ENCODE peak calls at places on chromosomes 11 and 22, in ten cellular contexts. R is glutamatergic neuron, G is left ventricle myocardium inferior, H is choroid plexus epithelial cell, Z is WTC11, J is Caco-2, V is ovary, D is bronchial epithelial cell, C is AG09309, K is IMR-90. Y is an unnamed sample.

GRCh38 chr11:126547161-126547560 is 191.7 kb downstream of the ST3GAL4 start:
- DNase-seq in R (no peak), G (no peak), H (peak; percentile 29), Z (no peak), J (no peak), V (no peak), D (peak; percentile 4), C (peak; percentile 67), K (peak; percentile 89), Y (peak; percentile 16)

GRCh38 chr11:67032830-67033555 is 10.1 kb downstream of the SYT12 start:
- DNase-seq in R (no peak), G (no peak), H (peak; percentile 97), Z (no peak), J (peak; percentile 48), V (peak; percentile 54), D (peak; percentile 70), C (peak; percentile 78), K (peak; percentile 94), Y (peak; percentile 44)

GRCh38 chr11:332651-333480 is 12.2 kb upstream of the IFITM3 start:
- DNase-seq in R (no peak), G (no peak), H (no peak), Z (no peak), J (no peak), V (peak; percentile 35), D (no peak), C (no peak), K (no peak), Y (no peak)

GRCh38 chr11:91091564-91091963 is 868.7 kb upstream of the CHORDC1 start:
- DNase-seq in R (no peak), G (no peak), H (no peak), Z (no peak), J (no peak), V (no peak), D (no peak), C (no peak), K (no peak), Y (no peak)

GRCh38 chr22:35688913-35689675 is 28.6 kb upstream of the APOL5 start:
- DNase-seq in R (no peak), G (no peak), H (no peak), Z (no peak), J (no peak), V (no peak), D (peak; percentile 29), C (no peak), K (peak; percentile 59), Y (no peak)

GRCh38 chr22:30922151-30922611 is 46.4 kb downstream of the MORC2 start:
- DNase-seq in R (no peak), G (peak; percentile 69), H (peak; percentile 45), Z (no peak), J (peak; percentile 92), V (peak; percentile 77), D (peak; percentile 8), C (no peak), K (peak; percentile 27), Y (no peak)

GRCh38 chr11:119095066-119095880 is 6.4 kb downstream of the DPAGT1 start:
- DNase-seq in R (peak; percentile 97), G (peak; percentile 98), H (peak; percentile 100), Z (peak; percentile 99), J (peak; percentile 100), V (peak; percentile 98), D (peak; percentile 98), C (peak; percentile 99), K (peak; percentile 99), Y (peak; percentile 99)

GRCh38 chr22:16824718-16825687 is at the start of gene XKR3:
- DNase-seq in R (no peak), G (no peak), H (no peak), Z (no peak), J (no peak), V (no peak), D (no peak), C (no peak), K (no peak), Y (no peak)

GRCh38 chr22:36343070-36343719 is 44.6 kb downstream of the MYH9 start:
- DNase-seq in R (no peak), G (no peak), H (no peak), Z (no peak), J (no peak), V (no peak), D (no peak), C (no peak), K (no peak), Y (no peak)

GRCh38 chr11:120648706-120649250 is 137.2 kb downstream of the GRIK4 start:
- DNase-seq in R (no peak), G (no peak), H (no peak), Z (no peak), J (peak; percentile 30), V (no peak), D (no peak), C (no peak), K (no peak), Y (no peak)

GRCh38 chr11:120647681-120648080 is 136.1 kb downstream of the GRIK4 start:
- DNase-seq in R (no peak), G (no peak), H (no peak), Z (no peak), J (no peak), V (no peak), D (no peak), C (no peak), K (no peak), Y (no peak)

GRCh38 chr11:120643254-120643653 is 131.7 kb downstream of the GRIK4 start:
- DNase-seq in R (no peak), G (no peak), H (no peak), Z (no peak), J (no peak), V (no peak), D (no peak), C (no peak), K (no peak), Y (no peak)

GRCh38 chr11:120645639-120646038 is 134.1 kb downstream of the GRIK4 start:
- DNase-seq in R (no peak), G (no peak), H (peak; percentile 12), Z (peak; percentile 85), J (no peak), V (no peak), D (no peak), C (no peak), K (no peak), Y (no peak)

GRCh38 chr11:120646206-120646605 is 134.7 kb downstream of the GRIK4 start:
- DNase-seq in R (no peak), G (no peak), H (no peak), Z (no peak), J (no peak), V (no peak), D (no peak), C (no peak), K (no peak), Y (no peak)
- TF ChIP-seq CTCF in R (no peak), G (no peak), H (no peak), Z (no peak), J (no peak), V (no peak), D (no peak), C (no peak), K (no peak), Y (no peak)

DNA sequence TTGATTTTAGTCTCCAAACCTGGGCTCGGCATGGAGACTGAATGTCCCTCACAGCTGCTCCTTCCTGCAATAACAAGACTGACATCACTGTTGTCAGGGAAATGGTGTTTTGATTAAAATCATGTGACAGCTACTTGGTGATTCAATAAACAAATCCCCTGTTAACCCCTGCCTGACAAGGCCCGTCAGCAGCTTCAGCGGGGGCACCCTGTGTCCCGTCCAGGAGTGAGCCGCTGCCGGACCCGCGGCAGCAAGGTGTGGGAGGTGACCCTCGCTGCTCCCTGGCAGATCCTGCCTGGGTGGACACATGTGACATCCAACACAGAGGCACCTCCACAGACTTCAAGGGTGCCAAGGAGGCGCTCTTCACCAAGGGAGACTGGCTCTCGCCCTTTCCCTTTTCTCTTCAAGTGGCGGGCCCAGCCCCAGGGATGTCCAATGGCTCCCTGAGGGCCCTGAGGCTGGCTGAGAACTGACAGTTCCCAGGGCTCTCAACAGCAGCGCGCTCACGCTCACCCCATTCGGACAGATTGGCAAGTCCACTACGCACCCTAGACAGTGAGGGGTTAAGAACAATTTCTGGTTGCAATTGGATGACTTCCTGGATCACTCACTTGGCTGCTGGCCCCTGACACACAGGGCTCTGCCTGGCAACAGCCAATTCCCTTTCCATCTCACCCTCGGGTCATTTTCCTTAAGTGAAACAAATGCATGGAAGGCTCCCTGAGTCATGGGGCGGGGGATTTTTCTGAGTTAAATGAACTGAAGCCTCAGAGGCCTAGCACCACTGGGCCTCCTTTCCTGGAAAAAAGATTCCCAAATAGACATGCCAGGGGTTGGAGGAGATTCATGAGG is 30.7 kb downstream of the PPP2R1B start:
- DNase-seq in R (no peak), G (peak; percentile 73), H (peak; percentile 99), Z (no peak), J (no peak), V (peak; percentile 84), D (peak; percentile 97), C (peak; percentile 97), K (peak; percentile 99), Y (peak; percentile 98)
- TF ChIP-seq CTCF in R (no peak), G (no peak), H (peak; percentile 20), Z (no peak), J (no peak), V (no peak), D (no peak), C (no peak), K (peak; percentile 1), Y (no peak)

DNA sequence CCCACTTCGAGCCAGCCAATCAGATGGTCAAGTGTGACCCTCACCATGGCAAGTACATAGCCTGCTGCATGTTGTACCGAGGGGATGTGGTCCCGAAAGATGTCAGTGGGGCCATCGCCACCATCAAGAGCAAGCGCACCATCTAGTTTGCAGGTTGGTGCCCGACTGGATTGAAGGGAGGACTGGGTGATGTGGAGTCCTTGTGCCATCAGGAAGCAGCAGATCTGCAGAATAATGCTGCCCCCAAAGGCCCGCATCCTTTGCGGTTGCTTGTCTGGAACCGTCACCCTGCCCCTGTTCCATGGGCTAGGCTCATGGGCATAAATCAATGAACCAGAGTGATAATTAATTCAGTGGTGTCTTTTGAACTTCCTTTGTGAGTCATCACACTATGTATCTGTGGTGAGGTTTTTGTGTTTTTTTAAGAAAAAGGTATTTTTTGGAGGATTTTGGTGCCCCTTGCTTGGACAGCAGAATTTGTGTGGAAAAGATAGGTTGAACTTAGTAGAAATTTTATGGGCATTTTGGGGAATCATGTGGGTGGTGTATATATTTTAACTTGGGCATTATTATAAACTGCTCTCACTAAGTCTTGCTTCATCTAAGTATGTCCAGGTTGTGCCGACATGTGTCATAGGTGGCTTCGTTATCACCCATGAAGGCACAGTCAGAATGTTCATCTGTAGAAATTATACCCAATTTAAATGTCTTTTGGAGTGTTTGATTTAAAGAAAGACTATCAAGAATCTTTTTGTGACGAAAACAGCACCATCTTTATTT is 22.3 kb downstream of the LRRC74B start:
- DNase-seq in R (no peak), G (no peak), H (no peak), Z (no peak), J (no peak), V (no peak), D (no peak), C (no peak), K (no peak), Y (no peak)
- TF ChIP-seq CTCF in R (no peak), G (no peak), H (no peak), Z (no peak), J (no peak), V (no peak), D (no peak), C (no peak), K (no peak), Y (no peak)

DNA sequence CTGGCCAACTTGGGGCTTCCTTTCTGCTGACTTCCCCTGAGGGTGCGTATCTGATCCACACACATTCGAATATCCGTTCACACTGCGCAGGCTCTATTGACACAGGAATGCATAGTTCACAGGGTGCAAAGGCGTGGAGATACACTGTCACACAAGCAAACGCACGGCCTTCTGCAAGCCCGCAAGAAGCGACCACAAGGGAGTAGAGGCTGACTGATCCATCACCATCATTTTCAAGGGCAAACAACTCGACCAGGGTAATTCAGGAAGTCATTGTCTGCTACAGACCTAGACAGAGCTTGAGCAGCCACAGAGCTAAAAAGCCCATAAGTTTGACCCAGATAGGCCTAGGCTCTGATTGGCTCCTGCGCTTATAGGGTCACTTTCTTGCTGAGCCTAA is 392.3 kb downstream of the MN1 start:
- DNase-seq in R (no peak), G (no peak), H (peak; percentile 44), Z (no peak), J (no peak), V (no peak), D (no peak), C (no peak), K (no peak), Y (no peak)
- TF ChIP-seq CTCF in R (no peak), G (no peak), H (peak; percentile 46), Z (no peak), J (no peak), V (no peak), D (peak; percentile 1), C (peak; percentile 11), K (peak; percentile 12), Y (peak; percentile 18)

Y was measured in AG09319.